ENCODE peak calls at places on chromosomes 1 and 21, in five cellular contexts. One of them, this sample, is unnamed.

GRCh38 chr1:153629343-153629665 is 1.1 kb downstream of the S100A1 start:
- DNase-seq in mesendoderm: no peak
- DNase-seq in neuronal stem cell: no peak
- DNase-seq in IMR-90: no peak
- DNase-seq in H9: no peak
- DNase-seq in this sample: no peak

GRCh38 chr21:41189147-41189538 is 21.2 kb downstream of the BACE2 start:
- DNase-seq in IMR-90: no peak
- DNase-seq in mesendoderm: no peak
- DNase-seq in H9: no peak
- DNase-seq in neuronal stem cell: no peak
- DNase-seq in this sample: no peak

GRCh38 chr21:43317959-43318358 is 109.0 kb downstream of the SIK1 start:
- DNase-seq in IMR-90: no peak
- DNase-seq in mesendoderm: no peak
- DNase-seq in H9: no peak
- DNase-seq in neuronal stem cell: no peak
- DNase-seq in this sample: no peak

GRCh38 chr21:31593161-31593560 is 66.3 kb upstream of the SOD1 start:
- DNase-seq in H9: no peak
- DNase-seq in neuronal stem cell: no peak
- DNase-seq in IMR-90: no peak
- DNase-seq in mesendoderm: no peak
- DNase-seq in this sample: no peak

GRCh38 chr1:42013881-42014470 is 95.3 kb upstream of the HIVEP3 start:
- DNase-seq in mesendoderm: no peak
- DNase-seq in neuronal stem cell: no peak
- DNase-seq in IMR-90: no peak
- DNase-seq in H9: no peak
- DNase-seq in this sample: no peak

GRCh38 chr1:110288111-110288510 is 51.1 kb upstream of the RBM15 start:
- DNase-seq in mesendoderm: no peak
- DNase-seq in neuronal stem cell: no peak
- DNase-seq in IMR-90: no peak
- DNase-seq in H9: no peak
- DNase-seq in this sample: peak; percentile 8

GRCh38 chr1:3423245-3423829 is 31.1 kb upstream of the ARHGEF16 start:
- DNase-seq in mesendoderm: no peak
- DNase-seq in IMR-90: no peak
- DNase-seq in H9: no peak
- DNase-seq in neuronal stem cell: no peak
- DNase-seq in this sample: no peak

GRCh38 chr1:118986291-118986838 is 1.8 kb downstream of the TBX15 start:
- DNase-seq in IMR-90: no peak
- DNase-seq in mesendoderm: peak; percentile 47
- DNase-seq in H9: no peak
- DNase-seq in neuronal stem cell: no peak
- DNase-seq in this sample: no peak

GRCh38 chr1:171480035-171480434 is 5.3 kb upstream of the PRRC2C start:
- DNase-seq in H9: no peak
- DNase-seq in IMR-90: no peak
- DNase-seq in neuronal stem cell: no peak
- DNase-seq in mesendoderm: peak; percentile 70
- DNase-seq in this sample: no peak

GRCh38 chr1:233603366-233603927 is 10.5 kb upstream of the KCNK1 start:
- DNase-seq in IMR-90: no peak
- DNase-seq in H9: no peak
- DNase-seq in neuronal stem cell: no peak
- DNase-seq in mesendoderm: no peak
- DNase-seq in this sample: no peak

GRCh38 chr1:222889445-222889844 is 74.6 kb downstream of the DISP1 start:
- DNase-seq in IMR-90: no peak
- DNase-seq in H9: no peak
- DNase-seq in mesendoderm: no peak
- DNase-seq in neuronal stem cell: no peak
- DNase-seq in this sample: no peak

GRCh38 chr1:206890690-206891089 is 6.6 kb upstream of the IL24 start:
- DNase-seq in H9: no peak
- DNase-seq in mesendoderm: no peak
- DNase-seq in IMR-90: peak; percentile 84
- DNase-seq in neuronal stem cell: no peak
- DNase-seq in this sample: peak; percentile 93
- H3K27ac ChIP-seq in H9: no peak overlapping the region
- H3K27ac ChIP-seq in mesendoderm: no peak overlapping the region
- H3K27ac ChIP-seq in IMR-90: peak overlapping the region; percentile 84
- H3K27ac ChIP-seq in neuronal stem cell: no peak overlapping the region
- H3K27ac ChIP-seq in this sample: no peak overlapping the region

GRCh38 chr1:169110691-169111447 is 4.4 kb downstream of the ATP1B1 start:
- DNase-seq in H9: no peak
- DNase-seq in neuronal stem cell: no peak
- DNase-seq in mesendoderm: no peak
- DNase-seq in IMR-90: peak; percentile 41
- DNase-seq in this sample: peak; percentile 57

GRCh38 chr1:169113613-169114119 is 7.2 kb downstream of the ATP1B1 start:
- DNase-seq in neuronal stem cell: no peak
- DNase-seq in IMR-90: peak; percentile 95
- DNase-seq in mesendoderm: peak; percentile 96
- DNase-seq in H9: peak; percentile 69
- DNase-seq in this sample: peak; percentile 94

GRCh38 chr1:169110265-169110664 is 3.8 kb downstream of the ATP1B1 start:
- DNase-seq in H9: no peak
- DNase-seq in IMR-90: no peak
- DNase-seq in neuronal stem cell: no peak
- DNase-seq in mesendoderm: peak; percentile 50
- DNase-seq in this sample: peak; percentile 38

GRCh38 chr1:169111472-169111871 is 5.0 kb downstream of the ATP1B1 start:
- DNase-seq in mesendoderm: no peak
- DNase-seq in IMR-90: no peak
- DNase-seq in neuronal stem cell: no peak
- DNase-seq in H9: no peak
- DNase-seq in this sample: no peak

DNA sequence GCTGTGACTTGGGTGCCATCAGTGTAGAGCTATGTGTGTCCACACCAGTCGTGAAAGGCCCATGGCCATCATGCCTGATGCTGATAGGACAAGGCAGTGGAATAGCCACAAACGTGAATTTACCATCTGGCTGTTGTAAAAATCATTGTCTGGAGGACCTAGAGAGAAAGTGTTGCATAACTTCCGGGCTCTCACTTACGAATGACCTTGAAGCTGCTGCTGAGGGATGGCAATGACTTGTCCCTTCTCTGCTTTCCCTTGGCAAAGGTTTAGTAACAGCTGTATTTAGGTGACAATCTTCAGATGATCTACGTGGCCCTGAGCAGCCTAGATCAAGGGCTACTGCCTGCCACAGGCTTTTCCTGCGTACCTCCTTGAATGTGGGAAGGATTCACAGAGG is 5.8 kb downstream of the ATP1B1 start:
- DNase-seq in neuronal stem cell: no peak
- DNase-seq in mesendoderm: no peak
- DNase-seq in IMR-90: peak; percentile 34
- DNase-seq in H9: no peak
- DNase-seq in this sample: peak; percentile 78
- H4K8ac ChIP-seq in neuronal stem cell: no peak overlapping the region
- H4K8ac ChIP-seq in mesendoderm: no peak overlapping the region
- H4K8ac ChIP-seq in IMR-90: peak overlapping the region; percentile 88
- H4K8ac ChIP-seq in H9: no peak overlapping the region
- H4K8ac ChIP-seq in this sample: no peak overlapping the region

GRCh38 chr1:204408074-204408507 is 3.5 kb downstream of the PPP1R15B start:
- DNase-seq in H9: no peak
- DNase-seq in mesendoderm: no peak
- DNase-seq in IMR-90: peak; percentile 74
- DNase-seq in neuronal stem cell: no peak
- DNase-seq in this sample: peak; percentile 70
- H3K27ac ChIP-seq in H9: no peak overlapping the region
- H3K27ac ChIP-seq in mesendoderm: no peak overlapping the region
- H3K27ac ChIP-seq in IMR-90: no peak overlapping the region
- H3K27ac ChIP-seq in neuronal stem cell: no peak overlapping the region
- H3K27ac ChIP-seq in this sample: no peak overlapping the region

DNA sequence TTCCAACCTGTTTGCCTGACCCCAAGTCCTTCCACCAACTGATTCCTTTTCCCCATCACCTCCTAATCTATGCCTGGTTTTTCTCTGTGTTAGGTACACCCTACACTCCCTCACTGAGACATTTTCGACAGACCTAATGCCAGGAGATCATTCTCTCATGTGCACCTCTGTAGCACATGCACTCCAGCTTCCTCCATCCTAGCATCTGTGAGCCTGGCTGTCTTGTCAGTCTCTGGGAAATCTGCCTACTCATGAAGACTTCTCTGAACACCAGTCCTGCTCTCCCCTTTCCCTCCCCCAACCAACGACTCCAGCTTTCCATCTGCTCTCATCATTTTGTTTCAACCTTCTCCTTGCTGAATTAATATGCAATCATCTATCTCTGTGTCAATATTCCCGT is 987 bp downstream of the MED8 start:
- DNase-seq in H9: no peak
- DNase-seq in IMR-90: no peak
- DNase-seq in mesendoderm: no peak
- DNase-seq in neuronal stem cell: no peak
- DNase-seq in this sample: no peak
- H4K8ac ChIP-seq in H9: no peak overlapping the region
- H4K8ac ChIP-seq in IMR-90: peak overlapping the region; percentile 8
- H4K8ac ChIP-seq in mesendoderm: no peak overlapping the region
- H4K8ac ChIP-seq in neuronal stem cell: no peak overlapping the region
- H4K8ac ChIP-seq in this sample: no peak overlapping the region

GRCh38 chr1:29416267-29416666 is 179.9 kb downstream of the PTPRU start:
- DNase-seq in neuronal stem cell: no peak
- DNase-seq in IMR-90: no peak
- DNase-seq in H9: peak; percentile 42
- DNase-seq in mesendoderm: peak; percentile 59
- DNase-seq in this sample: no peak
- H3K27ac ChIP-seq in neuronal stem cell: no peak overlapping the region
- H3K27ac ChIP-seq in IMR-90: no peak overlapping the region
- H3K27ac ChIP-seq in H9: no peak overlapping the region
- H3K27ac ChIP-seq in mesendoderm: no peak overlapping the region
- H3K27ac ChIP-seq in this sample: no peak overlapping the region

GRCh38 chr1:16015960-16016901 is 1.6 kb downstream of the HSPB7 start:
- DNase-seq in H9: no peak
- DNase-seq in mesendoderm: no peak
- DNase-seq in neuronal stem cell: no peak
- DNase-seq in IMR-90: no peak
- DNase-seq in this sample: no peak
- H4K8ac ChIP-seq in H9: no peak overlapping the region
- H4K8ac ChIP-seq in mesendoderm: no peak overlapping the region
- H4K8ac ChIP-seq in neuronal stem cell: no peak overlapping the region
- H4K8ac ChIP-seq in IMR-90: no peak overlapping the region
- H4K8ac ChIP-seq in this sample: no peak overlapping the region

GRCh38 chr1:214078950-214079349 is 91.2 kb downstream of the PROX1 start:
- DNase-seq in mesendoderm: no peak
- DNase-seq in IMR-90: no peak
- DNase-seq in H9: no peak
- DNase-seq in neuronal stem cell: no peak
- DNase-seq in this sample: no peak
- H3K27ac ChIP-seq in mesendoderm: no peak overlapping the region
- H3K27ac ChIP-seq in IMR-90: no peak overlapping the region
- H3K27ac ChIP-seq in H9: peak overlapping the region; percentile 52
- H3K27ac ChIP-seq in neuronal stem cell: no peak overlapping the region
- H3K27ac ChIP-seq in this sample: no peak overlapping the region